ENCODE peak calls at places on chromosomes 11 and 22, in five cellular contexts. One of them, this sample, is unnamed.

GRCh38 chr11:121649798-121650197 is 197.0 kb upstream of the SORL1-AS1 start:
- DNase-seq in activated CD4-positive, alpha-beta T cell treated with anti-CD3 and anti-CD28 coated beads for 4 hours: no peak
- DNase-seq in activated CD8-positive, alpha-beta memory T cell treated with anti-CD3 and anti-CD28 coated beads for 24 hours: no peak
- DNase-seq in cardiac fibroblast: no peak
- DNase-seq in CD4-positive, alpha-beta T cell: no peak
- DNase-seq in this sample: no peak

GRCh38 chr22:43412808-43413785 is 1.3 kb downstream of the MPPED1 start:
- DNase-seq in cardiac fibroblast: no peak
- DNase-seq in activated CD4-positive, alpha-beta T cell treated with anti-CD3 and anti-CD28 coated beads for 4 hours: no peak
- DNase-seq in activated CD8-positive, alpha-beta memory T cell treated with anti-CD3 and anti-CD28 coated beads for 24 hours: no peak
- DNase-seq in CD4-positive, alpha-beta T cell: no peak
- DNase-seq in this sample: no peak

GRCh38 chr11:58576792-58577440 is 1.3 kb upstream of the LPXN start:
- DNase-seq in activated CD4-positive, alpha-beta T cell treated with anti-CD3 and anti-CD28 coated beads for 4 hours: no peak
- DNase-seq in activated CD8-positive, alpha-beta memory T cell treated with anti-CD3 and anti-CD28 coated beads for 24 hours: no peak
- DNase-seq in cardiac fibroblast: peak
- DNase-seq in CD4-positive, alpha-beta T cell: no peak
- DNase-seq in this sample: peak

GRCh38 chr11:31818874-31819331 is 7.8 kb upstream of the PAX6 start:
- DNase-seq in activated CD4-positive, alpha-beta T cell treated with anti-CD3 and anti-CD28 coated beads for 4 hours: no peak
- DNase-seq in cardiac fibroblast: no peak
- DNase-seq in activated CD8-positive, alpha-beta memory T cell treated with anti-CD3 and anti-CD28 coated beads for 24 hours: no peak
- DNase-seq in CD4-positive, alpha-beta T cell: no peak
- DNase-seq in this sample: no peak

GRCh38 chr11:10443152-10443551 is 11.9 kb upstream of the AMPD3 start:
- DNase-seq in cardiac fibroblast: no peak
- DNase-seq in activated CD4-positive, alpha-beta T cell treated with anti-CD3 and anti-CD28 coated beads for 4 hours: no peak
- DNase-seq in CD4-positive, alpha-beta T cell: no peak
- DNase-seq in activated CD8-positive, alpha-beta memory T cell treated with anti-CD3 and anti-CD28 coated beads for 24 hours: no peak
- DNase-seq in this sample: no peak

GRCh38 chr11:45643585-45643984 is 21.8 kb downstream of the CHST1 start:
- DNase-seq in cardiac fibroblast: no peak
- DNase-seq in activated CD8-positive, alpha-beta memory T cell treated with anti-CD3 and anti-CD28 coated beads for 24 hours: peak
- DNase-seq in activated CD4-positive, alpha-beta T cell treated with anti-CD3 and anti-CD28 coated beads for 4 hours: no peak
- DNase-seq in CD4-positive, alpha-beta T cell: no peak
- DNase-seq in this sample: no peak

GRCh38 chr11:1969036-1969435 is 21.9 kb downstream of the MRPL23 start:
- DNase-seq in cardiac fibroblast: no peak
- DNase-seq in activated CD8-positive, alpha-beta memory T cell treated with anti-CD3 and anti-CD28 coated beads for 24 hours: no peak
- DNase-seq in CD4-positive, alpha-beta T cell: no peak
- DNase-seq in activated CD4-positive, alpha-beta T cell treated with anti-CD3 and anti-CD28 coated beads for 4 hours: no peak
- DNase-seq in this sample: no peak

GRCh38 chr11:112523477-112523876 is 262.8 kb upstream of the PLET1 start:
- DNase-seq in CD4-positive, alpha-beta T cell: no peak
- DNase-seq in cardiac fibroblast: no peak
- DNase-seq in activated CD4-positive, alpha-beta T cell treated with anti-CD3 and anti-CD28 coated beads for 4 hours: no peak
- DNase-seq in activated CD8-positive, alpha-beta memory T cell treated with anti-CD3 and anti-CD28 coated beads for 24 hours: no peak
- DNase-seq in this sample: no peak

GRCh38 chr11:66159585-66159984 is 89.5 kb downstream of the PACS1 start:
- DNase-seq in CD4-positive, alpha-beta T cell: no peak
- DNase-seq in activated CD4-positive, alpha-beta T cell treated with anti-CD3 and anti-CD28 coated beads for 4 hours: no peak
- DNase-seq in cardiac fibroblast: peak
- DNase-seq in activated CD8-positive, alpha-beta memory T cell treated with anti-CD3 and anti-CD28 coated beads for 24 hours: no peak
- DNase-seq in this sample: no peak

GRCh38 chr22:19331975-19332374 is 40.5 kb upstream of the CLTCL1 start:
- DNase-seq in activated CD4-positive, alpha-beta T cell treated with anti-CD3 and anti-CD28 coated beads for 4 hours: no peak
- DNase-seq in cardiac fibroblast: no peak
- DNase-seq in CD4-positive, alpha-beta T cell: no peak
- DNase-seq in activated CD8-positive, alpha-beta memory T cell treated with anti-CD3 and anti-CD28 coated beads for 24 hours: no peak
- DNase-seq in this sample: no peak

GRCh38 chr22:24848559-24849168 is 42.7 kb downstream of the SGSM1 start:
- DNase-seq in activated CD4-positive, alpha-beta T cell treated with anti-CD3 and anti-CD28 coated beads for 4 hours: no peak
- DNase-seq in activated CD8-positive, alpha-beta memory T cell treated with anti-CD3 and anti-CD28 coated beads for 24 hours: no peak
- DNase-seq in cardiac fibroblast: no peak
- DNase-seq in CD4-positive, alpha-beta T cell: no peak
- DNase-seq in this sample: no peak

GRCh38 chr11:117180020-117180419 is 1.5 kb downstream of the SIDT2 start:
- DNase-seq in cardiac fibroblast: peak
- DNase-seq in activated CD4-positive, alpha-beta T cell treated with anti-CD3 and anti-CD28 coated beads for 4 hours: no peak
- DNase-seq in activated CD8-positive, alpha-beta memory T cell treated with anti-CD3 and anti-CD28 coated beads for 24 hours: peak
- DNase-seq in CD4-positive, alpha-beta T cell: no peak
- DNase-seq in this sample: no peak

GRCh38 chr11:30128269-30128932 is 102.4 kb upstream of the FSHB start:
- DNase-seq in CD4-positive, alpha-beta T cell: no peak
- DNase-seq in cardiac fibroblast: peak
- DNase-seq in activated CD8-positive, alpha-beta memory T cell treated with anti-CD3 and anti-CD28 coated beads for 24 hours: no peak
- DNase-seq in activated CD4-positive, alpha-beta T cell treated with anti-CD3 and anti-CD28 coated beads for 4 hours: no peak
- DNase-seq in this sample: peak

GRCh38 chr22:42328130-42328821 is 57.8 kb upstream of the TCF20 start:
- DNase-seq in CD4-positive, alpha-beta T cell: no peak
- DNase-seq in activated CD8-positive, alpha-beta memory T cell treated with anti-CD3 and anti-CD28 coated beads for 24 hours: no peak
- DNase-seq in cardiac fibroblast: no peak
- DNase-seq in activated CD4-positive, alpha-beta T cell treated with anti-CD3 and anti-CD28 coated beads for 4 hours: peak
- DNase-seq in this sample: no peak

GRCh38 chr11:62542750-62543567 is 3.6 kb downstream of the AHNAK start:
- DNase-seq in activated CD4-positive, alpha-beta T cell treated with anti-CD3 and anti-CD28 coated beads for 4 hours: peak
- DNase-seq in cardiac fibroblast: peak
- DNase-seq in activated CD8-positive, alpha-beta memory T cell treated with anti-CD3 and anti-CD28 coated beads for 24 hours: peak
- DNase-seq in CD4-positive, alpha-beta T cell: peak
- DNase-seq in this sample: peak

GRCh38 chr11:72015511-72016061 is 16.9 kb downstream of the IL18BP start:
- DNase-seq in activated CD4-positive, alpha-beta T cell treated with anti-CD3 and anti-CD28 coated beads for 4 hours: no peak
- DNase-seq in cardiac fibroblast: peak
- DNase-seq in CD4-positive, alpha-beta T cell: no peak
- DNase-seq in activated CD8-positive, alpha-beta memory T cell treated with anti-CD3 and anti-CD28 coated beads for 24 hours: peak
- DNase-seq in this sample: peak

GRCh38 chr11:70647188-70648166 is 249.1 kb downstream of the CTTN start:
- DNase-seq in cardiac fibroblast: no peak
- DNase-seq in activated CD4-positive, alpha-beta T cell treated with anti-CD3 and anti-CD28 coated beads for 4 hours: no peak
- DNase-seq in CD4-positive, alpha-beta T cell: no peak
- DNase-seq in activated CD8-positive, alpha-beta memory T cell treated with anti-CD3 and anti-CD28 coated beads for 24 hours: no peak
- DNase-seq in this sample: no peak

GRCh38 chr11:69647349-69647748 is 6.4 kb downstream of the CCND1 start:
- DNase-seq in cardiac fibroblast: no peak
- DNase-seq in activated CD8-positive, alpha-beta memory T cell treated with anti-CD3 and anti-CD28 coated beads for 24 hours: no peak
- DNase-seq in activated CD4-positive, alpha-beta T cell treated with anti-CD3 and anti-CD28 coated beads for 4 hours: no peak
- DNase-seq in CD4-positive, alpha-beta T cell: no peak
- DNase-seq in this sample: no peak

GRCh38 chr11:14358729-14359439 is at the start of gene RRAS2:
- DNase-seq in activated CD4-positive, alpha-beta T cell treated with anti-CD3 and anti-CD28 coated beads for 4 hours: peak
- DNase-seq in cardiac fibroblast: peak
- DNase-seq in CD4-positive, alpha-beta T cell: peak
- DNase-seq in activated CD8-positive, alpha-beta memory T cell treated with anti-CD3 and anti-CD28 coated beads for 24 hours: peak
- DNase-seq in this sample: peak

GRCh38 chr11:3990406-3990805 is 104.2 kb upstream of the RRM1 start:
- DNase-seq in cardiac fibroblast: no peak
- DNase-seq in activated CD4-positive, alpha-beta T cell treated with anti-CD3 and anti-CD28 coated beads for 4 hours: no peak
- DNase-seq in CD4-positive, alpha-beta T cell: no peak
- DNase-seq in activated CD8-positive, alpha-beta memory T cell treated with anti-CD3 and anti-CD28 coated beads for 24 hours: no peak
- DNase-seq in this sample: no peak

GRCh38 chr11:111604392-111605009 is 2.3 kb downstream of the SIK2 start:
- DNase-seq in activated CD8-positive, alpha-beta memory T cell treated with anti-CD3 and anti-CD28 coated beads for 24 hours: no peak
- DNase-seq in activated CD4-positive, alpha-beta T cell treated with anti-CD3 and anti-CD28 coated beads for 4 hours: no peak
- DNase-seq in cardiac fibroblast: peak
- DNase-seq in CD4-positive, alpha-beta T cell: no peak
- DNase-seq in this sample: peak

GRCh38 chr22:17944205-17944725 is 80.1 kb downstream of the MICAL3 start:
- DNase-seq in activated CD4-positive, alpha-beta T cell treated with anti-CD3 and anti-CD28 coated beads for 4 hours: no peak
- DNase-seq in activated CD8-positive, alpha-beta memory T cell treated with anti-CD3 and anti-CD28 coated beads for 24 hours: no peak
- DNase-seq in CD4-positive, alpha-beta T cell: no peak
- DNase-seq in cardiac fibroblast: no peak
- DNase-seq in this sample: no peak

GRCh38 chr11:62880231-62880802 is 379 bp upstream of the SLC3A2 start:
- DNase-seq in CD4-positive, alpha-beta T cell: no peak
- DNase-seq in activated CD8-positive, alpha-beta memory T cell treated with anti-CD3 and anti-CD28 coated beads for 24 hours: no peak
- DNase-seq in cardiac fibroblast: peak
- DNase-seq in activated CD4-positive, alpha-beta T cell treated with anti-CD3 and anti-CD28 coated beads for 4 hours: no peak
- DNase-seq in this sample: peak

GRCh38 chr22:35601013-35601580 is 16.0 kb downstream of the MB start:
- DNase-seq in activated CD8-positive, alpha-beta memory T cell treated with anti-CD3 and anti-CD28 coated beads for 24 hours: no peak
- DNase-seq in activated CD4-positive, alpha-beta T cell treated with anti-CD3 and anti-CD28 coated beads for 4 hours: no peak
- DNase-seq in cardiac fibroblast: no peak
- DNase-seq in CD4-positive, alpha-beta T cell: no peak
- DNase-seq in this sample: no peak

GRCh38 chr11:108394744-108395284 is 72.5 kb downstream of the C11orf65 start:
- DNase-seq in CD4-positive, alpha-beta T cell: no peak
- DNase-seq in activated CD8-positive, alpha-beta memory T cell treated with anti-CD3 and anti-CD28 coated beads for 24 hours: no peak
- DNase-seq in activated CD4-positive, alpha-beta T cell treated with anti-CD3 and anti-CD28 coated beads for 4 hours: no peak
- DNase-seq in cardiac fibroblast: no peak
- DNase-seq in this sample: no peak

GRCh38 chr11:90449643-90450042 is 226.8 kb upstream of the CHORDC1 start:
- DNase-seq in CD4-positive, alpha-beta T cell: no peak
- DNase-seq in activated CD8-positive, alpha-beta memory T cell treated with anti-CD3 and anti-CD28 coated beads for 24 hours: no peak
- DNase-seq in activated CD4-positive, alpha-beta T cell treated with anti-CD3 and anti-CD28 coated beads for 4 hours: no peak
- DNase-seq in cardiac fibroblast: no peak
- DNase-seq in this sample: no peak

GRCh38 chr11:34379081-34379480 is 21.3 kb upstream of the ABTB2 start:
- DNase-seq in activated CD8-positive, alpha-beta memory T cell treated with anti-CD3 and anti-CD28 coated beads for 24 hours: no peak
- DNase-seq in cardiac fibroblast: peak
- DNase-seq in activated CD4-positive, alpha-beta T cell treated with anti-CD3 and anti-CD28 coated beads for 4 hours: no peak
- DNase-seq in CD4-positive, alpha-beta T cell: no peak
- DNase-seq in this sample: peak

GRCh38 chr11:83008581-83008923 is 63.1 kb downstream of the RAB30 start:
- DNase-seq in activated CD4-positive, alpha-beta T cell treated with anti-CD3 and anti-CD28 coated beads for 4 hours: no peak
- DNase-seq in activated CD8-positive, alpha-beta memory T cell treated with anti-CD3 and anti-CD28 coated beads for 24 hours: no peak
- DNase-seq in cardiac fibroblast: no peak
- DNase-seq in CD4-positive, alpha-beta T cell: no peak
- DNase-seq in this sample: peak

GRCh38 chr11:86737752-86738151 is 62.6 kb upstream of the PRSS23 start:
- DNase-seq in activated CD4-positive, alpha-beta T cell treated with anti-CD3 and anti-CD28 coated beads for 4 hours: no peak
- DNase-seq in CD4-positive, alpha-beta T cell: no peak
- DNase-seq in activated CD8-positive, alpha-beta memory T cell treated with anti-CD3 and anti-CD28 coated beads for 24 hours: no peak
- DNase-seq in cardiac fibroblast: peak
- DNase-seq in this sample: no peak

GRCh38 chr11:39668640-39669039 is 1790.8 kb downstream of the LRRC4C start:
- DNase-seq in activated CD8-positive, alpha-beta memory T cell treated with anti-CD3 and anti-CD28 coated beads for 24 hours: no peak
- DNase-seq in cardiac fibroblast: no peak
- DNase-seq in activated CD4-positive, alpha-beta T cell treated with anti-CD3 and anti-CD28 coated beads for 4 hours: no peak
- DNase-seq in CD4-positive, alpha-beta T cell: no peak
- DNase-seq in this sample: peak

GRCh38 chr11:134266440-134266839 is 9.7 kb upstream of the GLB1L3 start:
- DNase-seq in CD4-positive, alpha-beta T cell: no peak
- DNase-seq in activated CD8-positive, alpha-beta memory T cell treated with anti-CD3 and anti-CD28 coated beads for 24 hours: no peak
- DNase-seq in activated CD4-positive, alpha-beta T cell treated with anti-CD3 and anti-CD28 coated beads for 4 hours: no peak
- DNase-seq in cardiac fibroblast: no peak
- DNase-seq in this sample: no peak

GRCh38 chr11:77191823-77192495 is 63.9 kb downstream of the MYO7A start:
- DNase-seq in cardiac fibroblast: peak
- DNase-seq in activated CD8-positive, alpha-beta memory T cell treated with anti-CD3 and anti-CD28 coated beads for 24 hours: peak
- DNase-seq in activated CD4-positive, alpha-beta T cell treated with anti-CD3 and anti-CD28 coated beads for 4 hours: peak
- DNase-seq in CD4-positive, alpha-beta T cell: peak
- DNase-seq in this sample: peak

GRCh38 chr11:68212421-68213134 is 518 bp downstream of the KMT5B start:
- DNase-seq in CD4-positive, alpha-beta T cell: peak
- DNase-seq in cardiac fibroblast: peak
- DNase-seq in activated CD4-positive, alpha-beta T cell treated with anti-CD3 and anti-CD28 coated beads for 4 hours: peak
- DNase-seq in activated CD8-positive, alpha-beta memory T cell treated with anti-CD3 and anti-CD28 coated beads for 24 hours: peak
- DNase-seq in this sample: peak

GRCh38 chr22:26553056-26553752 is 36.7 kb downstream of the TPST2 start:
- DNase-seq in CD4-positive, alpha-beta T cell: no peak
- DNase-seq in activated CD8-positive, alpha-beta memory T cell treated with anti-CD3 and anti-CD28 coated beads for 24 hours: no peak
- DNase-seq in cardiac fibroblast: peak
- DNase-seq in activated CD4-positive, alpha-beta T cell treated with anti-CD3 and anti-CD28 coated beads for 4 hours: no peak
- DNase-seq in this sample: peak

GRCh38 chr22:38176170-38176741 is 5.4 kb downstream of the PLA2G6 start:
- DNase-seq in CD4-positive, alpha-beta T cell: no peak
- DNase-seq in activated CD8-positive, alpha-beta memory T cell treated with anti-CD3 and anti-CD28 coated beads for 24 hours: peak
- DNase-seq in cardiac fibroblast: peak
- DNase-seq in activated CD4-positive, alpha-beta T cell treated with anti-CD3 and anti-CD28 coated beads for 4 hours: peak
- DNase-seq in this sample: peak

GRCh38 chr11:117849781-117850414 is 25.4 kb upstream of the FXYD2 start:
- DNase-seq in activated CD8-positive, alpha-beta memory T cell treated with anti-CD3 and anti-CD28 coated beads for 24 hours: peak
- DNase-seq in activated CD4-positive, alpha-beta T cell treated with anti-CD3 and anti-CD28 coated beads for 4 hours: no peak
- DNase-seq in CD4-positive, alpha-beta T cell: no peak
- DNase-seq in cardiac fibroblast: no peak
- DNase-seq in this sample: no peak

GRCh38 chr22:49768961-49769690 is 58.5 kb downstream of the BRD1 start:
- DNase-seq in activated CD4-positive, alpha-beta T cell treated with anti-CD3 and anti-CD28 coated beads for 4 hours: no peak
- DNase-seq in activated CD8-positive, alpha-beta memory T cell treated with anti-CD3 and anti-CD28 coated beads for 24 hours: no peak
- DNase-seq in cardiac fibroblast: peak
- DNase-seq in CD4-positive, alpha-beta T cell: no peak
- DNase-seq in this sample: peak

GRCh38 chr11:122815900-122816299 is 22.4 kb upstream of the CRTAM start:
- DNase-seq in CD4-positive, alpha-beta T cell: no peak
- DNase-seq in activated CD4-positive, alpha-beta T cell treated with anti-CD3 and anti-CD28 coated beads for 4 hours: no peak
- DNase-seq in cardiac fibroblast: no peak
- DNase-seq in activated CD8-positive, alpha-beta memory T cell treated with anti-CD3 and anti-CD28 coated beads for 24 hours: no peak
- DNase-seq in this sample: no peak